ENCODE peak calls at places on chromosomes 4 and X, in six cellular contexts. G is A172; W is thoracic aorta; A is activated T-cell treated with anti-CD3 and anti-CD28 coated beads, Interleukin-2, amount 50 U/mL, for 1 hour; M is AG08396; D is AG20443. Z is an unnamed sample.
A peak's percentile ranks its signal among the peaks of the same experiment; 100 is the strongest.

GRCh38 chr4:101020956-101021355 is 326.4 kb downstream of the PPP3CA start:
- DNase-seq in D (peak; percentile 16), A (no peak), W (no peak), G (peak; percentile 62), M (no peak), Z (no peak)

GRCh38 chr4:159006202-159006601 is 96.7 kb upstream of the RAPGEF2 start:
- DNase-seq in W (no peak), A (no peak), M (no peak), G (peak; percentile 92), D (no peak), Z (no peak)

GRCh38 chr4:184021389-184021788 is 116.3 kb downstream of the STOX2 start:
- DNase-seq in D (no peak), W (no peak), G (no peak), M (no peak), A (no peak), Z (no peak)

GRCh38 chr4:1516261-1516660 is 110.0 kb upstream of the NKX1-1 start:
- DNase-seq in M (no peak), D (no peak), G (no peak), A (no peak), W (no peak), Z (no peak)

GRCh38 chr4:134364928-134365327 is 163.3 kb upstream of the PABPC4L start:
- DNase-seq in G (no peak), W (no peak), M (no peak), D (no peak), A (no peak), Z (no peak)

GRCh38 chrX:97089116-97089515 is 205.4 kb downstream of the RPA4 start:
- DNase-seq in G (no peak), A (no peak), D (no peak), M (no peak), W (no peak), Z (no peak)

GRCh38 chr4:99855677-99856076 is 38.5 kb downstream of the LAMTOR3 start:
- DNase-seq in A (no peak), D (no peak), M (no peak), G (no peak), W (no peak), Z (no peak)

GRCh38 chrX:120755066-120755846 is 120.4 kb downstream of the CT47B1 start:
- DNase-seq in M (no peak), W (no peak), G (no peak), A (no peak), D (no peak), Z (no peak)

GRCh38 chrX:118964252-118964651 is 10.2 kb upstream of the LONRF3 start:
- DNase-seq in D (no peak), G (no peak), A (no peak), M (no peak), W (no peak), Z (no peak)

GRCh38 chr4:100848865-100849264 is 331.0 kb upstream of the EMCN start:
- DNase-seq in D (no peak), M (no peak), W (no peak), G (no peak), A (no peak), Z (no peak)

Z was measured in amygdala.